ENCODE peak calls at places on chromosomes 4 and X, in five cellular contexts. One of them, this sample, is unnamed.

GRCh38 chr4:48725414-48725813 is 54.7 kb downstream of the FRYL start:
- DNase-seq in HepG2: no peak
- DNase-seq in K562: no peak
- DNase-seq in A549: no peak
- DNase-seq in H1: no peak
- DNase-seq in this sample: no peak

GRCh38 chrX:20515841-20516461 is 249.2 kb upstream of the RPS6KA3 start:
- DNase-seq in HepG2: peak; percentile 23
- DNase-seq in A549: peak; percentile 85
- DNase-seq in H1: no peak
- DNase-seq in K562: no peak
- DNase-seq in this sample: peak; percentile 53

GRCh38 chr4:72352746-72353145 is 216.3 kb downstream of the ADAMTS3 start:
- DNase-seq in H1: no peak
- DNase-seq in HepG2: no peak
- DNase-seq in A549: no peak
- DNase-seq in K562: no peak
- DNase-seq in this sample: no peak

GRCh38 chr4:140395668-140396067 is 22.2 kb downstream of the SCOC start:
- DNase-seq in H1: no peak
- DNase-seq in HepG2: no peak
- DNase-seq in A549: no peak
- DNase-seq in K562: no peak
- DNase-seq in this sample: no peak

GRCh38 chr4:185254434-185254833 is 45.0 kb downstream of the SNX25 start:
- DNase-seq in K562: no peak
- DNase-seq in HepG2: peak; percentile 58
- DNase-seq in H1: no peak
- DNase-seq in A549: no peak
- DNase-seq in this sample: no peak

GRCh38 chrX:51614353-51614752 is 4.4 kb downstream of the CENPVL3 start:
- DNase-seq in K562: peak; percentile 26
- DNase-seq in HepG2: peak; percentile 2
- DNase-seq in H1: no peak
- DNase-seq in A549: peak; percentile 35
- DNase-seq in this sample: no peak

GRCh38 chrX:581717-582116 is 48.9 kb upstream of the SHOX start:
- DNase-seq in K562: no peak
- DNase-seq in H1: no peak
- DNase-seq in A549: peak; percentile 48
- DNase-seq in HepG2: no peak
- DNase-seq in this sample: no peak

GRCh38 chr4:612749-613125 is 12.6 kb upstream of the PDE6B start:
- DNase-seq in A549: no peak
- DNase-seq in K562: no peak
- DNase-seq in H1: no peak
- DNase-seq in HepG2: no peak
- DNase-seq in this sample: no peak

GRCh38 chrX:42176790-42177189 is 253.4 kb upstream of the CASK start:
- DNase-seq in HepG2: no peak
- DNase-seq in A549: peak; percentile 1
- DNase-seq in K562: no peak
- DNase-seq in H1: no peak
- DNase-seq in this sample: no peak

GRCh38 chr4:2860391-2861348 is 17.0 kb downstream of the ADD1 start:
- DNase-seq in H1: no peak
- DNase-seq in K562: no peak
- DNase-seq in A549: no peak
- DNase-seq in HepG2: peak; percentile 95
- DNase-seq in this sample: no peak

GRCh38 chr4:47038263-47038662 is 6.9 kb downstream of the GABRB1 start:
- DNase-seq in K562: no peak
- DNase-seq in H1: no peak
- DNase-seq in HepG2: no peak
- DNase-seq in A549: no peak
- DNase-seq in this sample: no peak

GRCh38 chr4:144740316-144740715 is 94.4 kb downstream of the HHIP start:
- DNase-seq in A549: no peak
- DNase-seq in K562: no peak
- DNase-seq in HepG2: no peak
- DNase-seq in H1: no peak
- DNase-seq in this sample: no peak

GRCh38 chr4:168309781-168310180 is 8.8 kb downstream of the DDX60 start:
- DNase-seq in H1: no peak
- DNase-seq in A549: no peak
- DNase-seq in K562: no peak
- DNase-seq in HepG2: no peak
- DNase-seq in this sample: no peak

GRCh38 chr4:167616471-167616870 is 382.2 kb upstream of the SPOCK3 start:
- DNase-seq in HepG2: no peak
- DNase-seq in K562: no peak
- DNase-seq in A549: no peak
- DNase-seq in H1: no peak
- DNase-seq in this sample: no peak

GRCh38 chr4:175435437-175435836 is 376.6 kb downstream of the GPM6A start:
- DNase-seq in K562: no peak
- DNase-seq in H1: no peak
- DNase-seq in HepG2: no peak
- DNase-seq in A549: no peak
- DNase-seq in this sample: no peak

GRCh38 chrX:42694260-42694815 is 83.6 kb downstream of the PPP1R2C start:
- DNase-seq in H1: no peak
- DNase-seq in HepG2: no peak
- DNase-seq in K562: no peak
- DNase-seq in A549: peak; percentile 1
- DNase-seq in this sample: no peak

GRCh38 chr4:2417765-2418651 is at the start of gene ZFYVE28:
- DNase-seq in K562: peak; percentile 39
- DNase-seq in A549: peak; percentile 55
- DNase-seq in HepG2: no peak
- DNase-seq in H1: no peak
- DNase-seq in this sample: no peak

GRCh38 chrX:120310861-120311631 is at the start of gene TMEM255A:
- DNase-seq in A549: peak; percentile 15
- DNase-seq in K562: no peak
- DNase-seq in HepG2: no peak
- DNase-seq in H1: no peak
- DNase-seq in this sample: no peak

GRCh38 chr4:3387154-3387942 is 54.4 kb upstream of the HGFAC start:
- DNase-seq in HepG2: no peak
- DNase-seq in K562: no peak
- DNase-seq in H1: no peak
- DNase-seq in A549: no peak
- DNase-seq in this sample: peak; percentile 57

GRCh38 chrX:15235001-15235400 is 34.9 kb downstream of the ASB9 start:
- DNase-seq in HepG2: no peak
- DNase-seq in K562: no peak
- DNase-seq in H1: no peak
- DNase-seq in A549: no peak
- DNase-seq in this sample: no peak

GRCh38 chr4:106149911-106150310 is 166.1 kb downstream of the TBCK start:
- DNase-seq in H1: no peak
- DNase-seq in A549: no peak
- DNase-seq in HepG2: no peak
- DNase-seq in K562: no peak
- DNase-seq in this sample: no peak

GRCh38 chrX:119698835-119699234 is 5.9 kb upstream of the SEPTIN6 start:
- DNase-seq in HepG2: peak; percentile 41
- DNase-seq in H1: no peak
- DNase-seq in K562: peak; percentile 27
- DNase-seq in A549: peak; percentile 75
- DNase-seq in this sample: no peak

GRCh38 chr4:15765910-15766703 is 12.0 kb upstream of the CD38 start:
- DNase-seq in K562: no peak
- DNase-seq in A549: no peak
- DNase-seq in H1: no peak
- DNase-seq in HepG2: no peak
- DNase-seq in this sample: no peak

GRCh38 chr4:147326581-147326980 is 154.3 kb upstream of the EDNRA start:
- DNase-seq in K562: no peak
- DNase-seq in HepG2: no peak
- DNase-seq in H1: no peak
- DNase-seq in A549: no peak
- DNase-seq in this sample: no peak

GRCh38 chrX:96692454-96692853 is 7.8 kb downstream of the DIAPH2 start:
- DNase-seq in H1: no peak
- DNase-seq in A549: no peak
- DNase-seq in HepG2: no peak
- DNase-seq in K562: no peak
- DNase-seq in this sample: no peak

GRCh38 chr4:165006457-165006856 is 25.3 kb upstream of the TRIM60 start:
- DNase-seq in A549: no peak
- DNase-seq in K562: no peak
- DNase-seq in HepG2: no peak
- DNase-seq in H1: no peak
- DNase-seq in this sample: no peak

GRCh38 chrX:39905475-39905889 is 192.3 kb downstream of the BCOR start:
- DNase-seq in H1: no peak
- DNase-seq in HepG2: no peak
- DNase-seq in A549: no peak
- DNase-seq in K562: peak; percentile 36
- DNase-seq in this sample: no peak

GRCh38 chr4:11338990-11339782 is 89.5 kb downstream of the HS3ST1 start:
- DNase-seq in K562: no peak
- DNase-seq in H1: no peak
- DNase-seq in A549: no peak
- DNase-seq in HepG2: no peak
- DNase-seq in this sample: no peak

GRCh38 chrX:110015027-110015426 is 12.1 kb downstream of the TMEM164 start:
- DNase-seq in HepG2: no peak
- DNase-seq in K562: no peak
- DNase-seq in A549: no peak
- DNase-seq in H1: no peak
- DNase-seq in this sample: no peak

GRCh38 chr4:106266201-106266600 is 49.8 kb downstream of the TBCK start:
- DNase-seq in H1: no peak
- DNase-seq in A549: peak; percentile 63
- DNase-seq in HepG2: peak; percentile 73
- DNase-seq in K562: peak; percentile 10
- DNase-seq in this sample: peak; percentile 7

GRCh38 chr4:7932333-7932732 is 7.3 kb downstream of the AFAP1 start:
- DNase-seq in HepG2: no peak
- DNase-seq in A549: no peak
- DNase-seq in H1: no peak
- DNase-seq in K562: no peak
- DNase-seq in this sample: no peak

DNA sequence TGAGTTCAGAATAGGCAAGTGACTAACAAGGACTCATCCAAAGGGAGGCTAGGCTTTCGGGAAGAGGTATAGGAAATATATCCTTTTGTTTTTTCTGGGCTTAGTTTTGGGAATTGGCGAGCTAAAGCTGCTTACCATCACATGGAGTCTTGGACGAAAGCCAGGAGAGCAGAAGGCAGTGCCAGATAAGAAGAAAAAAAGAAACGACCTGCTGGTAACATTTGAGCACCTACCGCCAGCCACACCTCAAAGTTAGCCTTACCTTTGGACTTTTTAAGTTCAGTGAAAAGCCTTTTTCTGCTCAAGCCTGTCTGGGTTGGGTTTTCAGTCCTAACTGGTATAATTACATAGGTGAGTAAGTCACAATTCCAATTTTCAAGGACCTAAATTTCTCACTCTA is 85.1 kb upstream of the LCORL start:
- DNase-seq in H1: no peak
- DNase-seq in A549: no peak
- DNase-seq in HepG2: no peak
- DNase-seq in K562: no peak
- DNase-seq in this sample: no peak
- TF ChIP-seq KDM1A in H1: no peak
- TF ChIP-seq KDM1A in A549: no peak
- TF ChIP-seq KDM1A in HepG2: no peak
- TF ChIP-seq KDM1A in K562: no peak
- TF ChIP-seq KDM1A in this sample: no peak

DNA sequence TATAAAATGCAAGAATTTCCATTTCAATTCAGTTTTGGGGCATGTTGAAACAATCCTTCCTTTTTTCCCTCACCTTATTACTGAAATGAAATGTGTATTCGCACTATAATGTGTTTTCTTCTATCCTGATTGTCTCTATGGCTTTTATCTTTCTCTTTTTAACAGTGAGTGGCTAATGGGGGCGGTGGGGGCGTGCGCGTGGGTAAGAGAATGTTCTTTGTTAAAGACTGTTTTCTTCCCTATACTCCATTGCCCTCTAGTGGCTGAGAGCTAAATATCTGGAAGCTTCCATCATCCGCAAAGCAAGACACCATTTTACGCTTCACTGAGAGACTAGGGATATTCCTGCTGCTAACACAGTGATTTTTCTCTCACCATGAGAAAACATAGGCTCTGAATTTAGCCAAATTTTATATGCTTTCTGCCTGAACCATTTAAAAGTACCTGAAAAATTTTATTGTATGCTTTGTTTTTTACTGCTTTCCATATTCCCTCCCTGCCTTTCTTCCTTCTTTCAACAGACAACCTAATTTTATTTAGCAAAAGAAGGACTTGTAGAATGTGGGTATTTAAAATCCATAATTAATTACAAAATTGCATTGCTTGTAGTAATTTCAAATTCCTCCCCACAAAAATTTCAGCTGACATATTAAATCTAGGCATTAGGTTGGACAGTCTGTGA is 194.0 kb downstream of the GASK1B start:
- DNase-seq in H1: peak; percentile 23
- DNase-seq in K562: peak; percentile 57
- DNase-seq in HepG2: peak; percentile 68
- DNase-seq in A549: peak; percentile 59
- DNase-seq in this sample: no peak
- TF ChIP-seq KDM1A in H1: no peak
- TF ChIP-seq KDM1A in K562: no peak
- TF ChIP-seq KDM1A in HepG2: no peak
- TF ChIP-seq KDM1A in A549: no peak
- TF ChIP-seq KDM1A in this sample: no peak

DNA sequence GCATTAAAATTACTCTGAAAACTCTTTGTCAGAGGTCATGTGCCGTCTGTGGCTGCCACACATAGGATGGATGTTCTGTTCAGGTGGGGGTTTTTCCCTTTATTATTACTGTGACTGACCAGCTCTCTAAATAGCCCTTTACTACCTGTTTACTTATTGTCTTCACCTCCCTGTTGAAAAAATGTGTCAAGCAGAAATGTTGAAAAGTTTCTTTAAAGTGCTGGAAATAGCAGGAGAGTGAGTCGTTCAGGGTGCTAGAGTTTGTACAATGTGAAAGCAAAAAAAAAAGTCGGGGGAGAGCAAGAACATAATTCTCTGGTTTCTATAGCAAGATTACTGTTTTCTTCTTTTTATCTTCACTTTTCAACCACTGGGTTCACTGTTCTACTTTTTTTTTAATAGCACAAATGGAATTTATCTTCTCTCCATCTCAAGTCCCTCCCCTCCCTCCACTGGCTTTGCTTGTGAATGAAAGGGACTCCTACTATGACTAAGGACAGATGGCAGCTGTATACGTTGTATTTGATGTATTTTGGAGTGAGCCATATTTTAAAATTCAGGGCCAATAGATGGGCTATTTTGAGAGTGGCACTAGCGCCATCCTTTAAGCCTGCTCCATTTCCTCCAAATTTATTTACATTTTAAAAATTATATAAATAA is 33.3 kb downstream of the ARX start:
- DNase-seq in H1: no peak
- DNase-seq in K562: no peak
- DNase-seq in A549: no peak
- DNase-seq in HepG2: no peak
- DNase-seq in this sample: no peak
- TF ChIP-seq KDM1A in H1: no peak
- TF ChIP-seq KDM1A in K562: no peak
- TF ChIP-seq KDM1A in A549: no peak
- TF ChIP-seq KDM1A in HepG2: no peak
- TF ChIP-seq KDM1A in this sample: no peak

GRCh38 chr4:81353861-81354260 is 117.8 kb downstream of the RASGEF1B start:
- DNase-seq in H1: no peak
- DNase-seq in A549: no peak
- DNase-seq in K562: no peak
- DNase-seq in HepG2: no peak
- DNase-seq in this sample: no peak
- TF ChIP-seq KDM1A in H1: no peak
- TF ChIP-seq KDM1A in A549: no peak
- TF ChIP-seq KDM1A in K562: no peak
- TF ChIP-seq KDM1A in HepG2: no peak
- TF ChIP-seq KDM1A in this sample: no peak